ENCODE peak calls at places on chromosomes 1 and 21, in seven cellular contexts. One of them, this sample, is unnamed.

GRCh38 chr1:111571987-111572386 is 47.6 kb upstream of the RAP1A start:
- DNase-seq in activated CD4-positive, alpha-beta T cell treated with anti-CD3 and anti-CD28 coated beads for 36 hours: no peak
- DNase-seq in HT-29: no peak
- DNase-seq in AG08395: peak; percentile 82
- DNase-seq in fibroblast of the conjunctiva: peak; percentile 18
- DNase-seq in CD8-positive, alpha-beta memory T cell: no peak
- DNase-seq in NCI-H2081: no peak
- DNase-seq in this sample: peak; percentile 18

GRCh38 chr1:151514366-151514765 is 3.2 kb downstream of the CGN start:
- DNase-seq in activated CD4-positive, alpha-beta T cell treated with anti-CD3 and anti-CD28 coated beads for 36 hours: no peak
- DNase-seq in HT-29: no peak
- DNase-seq in AG08395: no peak
- DNase-seq in fibroblast of the conjunctiva: no peak
- DNase-seq in CD8-positive, alpha-beta memory T cell: no peak
- DNase-seq in NCI-H2081: no peak
- DNase-seq in this sample: no peak

GRCh38 chr1:159935305-159935704 is 10.0 kb upstream of the TAGLN2 start:
- DNase-seq in activated CD4-positive, alpha-beta T cell treated with anti-CD3 and anti-CD28 coated beads for 36 hours: no peak
- DNase-seq in HT-29: no peak
- DNase-seq in AG08395: no peak
- DNase-seq in fibroblast of the conjunctiva: no peak
- DNase-seq in CD8-positive, alpha-beta memory T cell: no peak
- DNase-seq in NCI-H2081: no peak
- DNase-seq in this sample: no peak

GRCh38 chr1:202599669-202600431 is 110.4 kb downstream of the SYT2 start:
- DNase-seq in activated CD4-positive, alpha-beta T cell treated with anti-CD3 and anti-CD28 coated beads for 36 hours: peak; percentile 73
- DNase-seq in HT-29: peak; percentile 85
- DNase-seq in AG08395: peak; percentile 89
- DNase-seq in fibroblast of the conjunctiva: peak; percentile 82
- DNase-seq in CD8-positive, alpha-beta memory T cell: no peak
- DNase-seq in NCI-H2081: peak; percentile 46
- DNase-seq in this sample: peak; percentile 78

GRCh38 chr1:208880433-208881100 is 636.4 kb upstream of the PLXNA2 start:
- DNase-seq in activated CD4-positive, alpha-beta T cell treated with anti-CD3 and anti-CD28 coated beads for 36 hours: no peak
- DNase-seq in HT-29: no peak
- DNase-seq in AG08395: no peak
- DNase-seq in fibroblast of the conjunctiva: no peak
- DNase-seq in CD8-positive, alpha-beta memory T cell: no peak
- DNase-seq in NCI-H2081: no peak
- DNase-seq in this sample: no peak

GRCh38 chr1:154742586-154742985 is 127.5 kb downstream of the KCNN3 start:
- DNase-seq in activated CD4-positive, alpha-beta T cell treated with anti-CD3 and anti-CD28 coated beads for 36 hours: no peak
- DNase-seq in HT-29: no peak
- DNase-seq in AG08395: no peak
- DNase-seq in fibroblast of the conjunctiva: no peak
- DNase-seq in CD8-positive, alpha-beta memory T cell: no peak
- DNase-seq in NCI-H2081: no peak
- DNase-seq in this sample: no peak

GRCh38 chr1:14403961-14404645 is 194.4 kb upstream of the KAZN start:
- DNase-seq in activated CD4-positive, alpha-beta T cell treated with anti-CD3 and anti-CD28 coated beads for 36 hours: no peak
- DNase-seq in HT-29: no peak
- DNase-seq in AG08395: no peak
- DNase-seq in fibroblast of the conjunctiva: no peak
- DNase-seq in CD8-positive, alpha-beta memory T cell: no peak
- DNase-seq in NCI-H2081: no peak
- DNase-seq in this sample: no peak

GRCh38 chr21:16407403-16408279 is 677.9 kb downstream of the USP25 start:
- DNase-seq in activated CD4-positive, alpha-beta T cell treated with anti-CD3 and anti-CD28 coated beads for 36 hours: no peak
- DNase-seq in HT-29: no peak
- DNase-seq in AG08395: no peak
- DNase-seq in fibroblast of the conjunctiva: no peak
- DNase-seq in CD8-positive, alpha-beta memory T cell: no peak
- DNase-seq in NCI-H2081: no peak
- DNase-seq in this sample: no peak

GRCh38 chr1:38077523-38078147 is 31.0 kb upstream of the POU3F1 start:
- DNase-seq in activated CD4-positive, alpha-beta T cell treated with anti-CD3 and anti-CD28 coated beads for 36 hours: no peak
- DNase-seq in HT-29: no peak
- DNase-seq in AG08395: peak; percentile 39
- DNase-seq in fibroblast of the conjunctiva: no peak
- DNase-seq in CD8-positive, alpha-beta memory T cell: no peak
- DNase-seq in NCI-H2081: no peak
- DNase-seq in this sample: no peak

GRCh38 chr1:156245451-156246232 is 2.2 kb downstream of the PAQR6 start:
- DNase-seq in activated CD4-positive, alpha-beta T cell treated with anti-CD3 and anti-CD28 coated beads for 36 hours: peak; percentile 64
- DNase-seq in HT-29: peak; percentile 38
- DNase-seq in AG08395: peak; percentile 21
- DNase-seq in fibroblast of the conjunctiva: no peak
- DNase-seq in CD8-positive, alpha-beta memory T cell: peak; percentile 61
- DNase-seq in NCI-H2081: peak; percentile 64
- DNase-seq in this sample: no peak

GRCh38 chr1:61539720-61540462 is 185.1 kb downstream of the TM2D1 start:
- DNase-seq in activated CD4-positive, alpha-beta T cell treated with anti-CD3 and anti-CD28 coated beads for 36 hours: no peak
- DNase-seq in HT-29: no peak
- DNase-seq in AG08395: peak; percentile 35
- DNase-seq in fibroblast of the conjunctiva: peak; percentile 32
- DNase-seq in CD8-positive, alpha-beta memory T cell: no peak
- DNase-seq in NCI-H2081: no peak
- DNase-seq in this sample: no peak

GRCh38 chr1:158112994-158113758 is 67.5 kb upstream of the CD1D start:
- DNase-seq in activated CD4-positive, alpha-beta T cell treated with anti-CD3 and anti-CD28 coated beads for 36 hours: peak; percentile 69
- DNase-seq in HT-29: peak; percentile 39
- DNase-seq in AG08395: peak; percentile 55
- DNase-seq in fibroblast of the conjunctiva: no peak
- DNase-seq in CD8-positive, alpha-beta memory T cell: no peak
- DNase-seq in NCI-H2081: no peak
- DNase-seq in this sample: no peak

GRCh38 chr1:162380061-162380846 is 1.3 kb upstream of the C1orf226 start:
- DNase-seq in activated CD4-positive, alpha-beta T cell treated with anti-CD3 and anti-CD28 coated beads for 36 hours: no peak
- DNase-seq in HT-29: no peak
- DNase-seq in AG08395: no peak
- DNase-seq in fibroblast of the conjunctiva: no peak
- DNase-seq in CD8-positive, alpha-beta memory T cell: no peak
- DNase-seq in NCI-H2081: no peak
- DNase-seq in this sample: no peak

GRCh38 chr21:43893536-43894205 is 28.6 kb downstream of the AGPAT3 start:
- DNase-seq in activated CD4-positive, alpha-beta T cell treated with anti-CD3 and anti-CD28 coated beads for 36 hours: peak; percentile 72
- DNase-seq in HT-29: no peak
- DNase-seq in AG08395: no peak
- DNase-seq in fibroblast of the conjunctiva: no peak
- DNase-seq in CD8-positive, alpha-beta memory T cell: no peak
- DNase-seq in NCI-H2081: no peak
- DNase-seq in this sample: no peak

GRCh38 chr1:119870917-119871486 is 25.3 kb downstream of the ADAM30 start:
- DNase-seq in activated CD4-positive, alpha-beta T cell treated with anti-CD3 and anti-CD28 coated beads for 36 hours: peak; percentile 81
- DNase-seq in HT-29: peak; percentile 86
- DNase-seq in AG08395: peak; percentile 89
- DNase-seq in fibroblast of the conjunctiva: peak; percentile 63
- DNase-seq in CD8-positive, alpha-beta memory T cell: peak; percentile 60
- DNase-seq in NCI-H2081: peak; percentile 53
- DNase-seq in this sample: peak; percentile 74

GRCh38 chr1:161791889-161792655 is 26.0 kb downstream of the ATF6 start:
- DNase-seq in activated CD4-positive, alpha-beta T cell treated with anti-CD3 and anti-CD28 coated beads for 36 hours: no peak
- DNase-seq in HT-29: no peak
- DNase-seq in AG08395: peak; percentile 7
- DNase-seq in fibroblast of the conjunctiva: no peak
- DNase-seq in CD8-positive, alpha-beta memory T cell: no peak
- DNase-seq in NCI-H2081: no peak
- DNase-seq in this sample: no peak

GRCh38 chr1:243667591-243667990 is 182.5 kb downstream of the AKT3 start:
- DNase-seq in activated CD4-positive, alpha-beta T cell treated with anti-CD3 and anti-CD28 coated beads for 36 hours: no peak
- DNase-seq in HT-29: no peak
- DNase-seq in AG08395: no peak
- DNase-seq in fibroblast of the conjunctiva: no peak
- DNase-seq in CD8-positive, alpha-beta memory T cell: no peak
- DNase-seq in NCI-H2081: no peak
- DNase-seq in this sample: no peak

GRCh38 chr1:98325646-98326441 is 335.7 kb upstream of the SNX7 start:
- DNase-seq in activated CD4-positive, alpha-beta T cell treated with anti-CD3 and anti-CD28 coated beads for 36 hours: no peak
- DNase-seq in HT-29: peak; percentile 34
- DNase-seq in AG08395: no peak
- DNase-seq in fibroblast of the conjunctiva: peak; percentile 82
- DNase-seq in CD8-positive, alpha-beta memory T cell: no peak
- DNase-seq in NCI-H2081: no peak
- DNase-seq in this sample: peak; percentile 91

GRCh38 chr1:23473037-23473800 is 10.8 kb downstream of the ASAP3 start:
- DNase-seq in activated CD4-positive, alpha-beta T cell treated with anti-CD3 and anti-CD28 coated beads for 36 hours: no peak
- DNase-seq in HT-29: no peak
- DNase-seq in AG08395: no peak
- DNase-seq in fibroblast of the conjunctiva: no peak
- DNase-seq in CD8-positive, alpha-beta memory T cell: no peak
- DNase-seq in NCI-H2081: no peak
- DNase-seq in this sample: peak; percentile 54

GRCh38 chr1:94924967-94925366 is 1.9 kb downstream of the CNN3 start:
- DNase-seq in activated CD4-positive, alpha-beta T cell treated with anti-CD3 and anti-CD28 coated beads for 36 hours: no peak
- DNase-seq in HT-29: no peak
- DNase-seq in AG08395: no peak
- DNase-seq in fibroblast of the conjunctiva: no peak
- DNase-seq in CD8-positive, alpha-beta memory T cell: no peak
- DNase-seq in NCI-H2081: no peak
- DNase-seq in this sample: no peak

GRCh38 chr1:227447531-227447990 is 115.8 kb upstream of the ZNF678 start:
- DNase-seq in activated CD4-positive, alpha-beta T cell treated with anti-CD3 and anti-CD28 coated beads for 36 hours: no peak
- DNase-seq in HT-29: peak; percentile 58
- DNase-seq in AG08395: peak; percentile 48
- DNase-seq in fibroblast of the conjunctiva: no peak
- DNase-seq in CD8-positive, alpha-beta memory T cell: no peak
- DNase-seq in NCI-H2081: no peak
- DNase-seq in this sample: peak; percentile 26

GRCh38 chr1:2350486-2350885 is 40.9 kb downstream of the MORN1 start:
- DNase-seq in activated CD4-positive, alpha-beta T cell treated with anti-CD3 and anti-CD28 coated beads for 36 hours: no peak
- DNase-seq in HT-29: no peak
- DNase-seq in AG08395: no peak
- DNase-seq in fibroblast of the conjunctiva: no peak
- DNase-seq in CD8-positive, alpha-beta memory T cell: peak; percentile 8
- DNase-seq in NCI-H2081: no peak
- DNase-seq in this sample: no peak

GRCh38 chr1:23854568-23854967 is 13.5 kb downstream of the FUCA1 start:
- DNase-seq in activated CD4-positive, alpha-beta T cell treated with anti-CD3 and anti-CD28 coated beads for 36 hours: peak; percentile 11
- DNase-seq in HT-29: peak; percentile 31
- DNase-seq in AG08395: no peak
- DNase-seq in fibroblast of the conjunctiva: no peak
- DNase-seq in CD8-positive, alpha-beta memory T cell: no peak
- DNase-seq in NCI-H2081: no peak
- DNase-seq in this sample: no peak

GRCh38 chr1:193156826-193157142 is 29.6 kb downstream of the B3GALT2 start:
- DNase-seq in activated CD4-positive, alpha-beta T cell treated with anti-CD3 and anti-CD28 coated beads for 36 hours: no peak
- DNase-seq in HT-29: no peak
- DNase-seq in AG08395: no peak
- DNase-seq in fibroblast of the conjunctiva: no peak
- DNase-seq in CD8-positive, alpha-beta memory T cell: no peak
- DNase-seq in NCI-H2081: no peak
- DNase-seq in this sample: no peak

GRCh38 chr1:9590201-9590600 is 1.5 kb downstream of the TMEM201 start:
- DNase-seq in activated CD4-positive, alpha-beta T cell treated with anti-CD3 and anti-CD28 coated beads for 36 hours: no peak
- DNase-seq in HT-29: no peak
- DNase-seq in AG08395: no peak
- DNase-seq in fibroblast of the conjunctiva: no peak
- DNase-seq in CD8-positive, alpha-beta memory T cell: peak; percentile 42
- DNase-seq in NCI-H2081: no peak
- DNase-seq in this sample: no peak

GRCh38 chr1:46798820-46799219 is at the start of gene CYP4B1:
- DNase-seq in activated CD4-positive, alpha-beta T cell treated with anti-CD3 and anti-CD28 coated beads for 36 hours: no peak
- DNase-seq in HT-29: no peak
- DNase-seq in AG08395: no peak
- DNase-seq in fibroblast of the conjunctiva: no peak
- DNase-seq in CD8-positive, alpha-beta memory T cell: no peak
- DNase-seq in NCI-H2081: no peak
- DNase-seq in this sample: no peak

GRCh38 chr21:26072891-26073615 is 97.5 kb downstream of the APP start:
- DNase-seq in activated CD4-positive, alpha-beta T cell treated with anti-CD3 and anti-CD28 coated beads for 36 hours: no peak
- DNase-seq in HT-29: no peak
- DNase-seq in AG08395: peak; percentile 61
- DNase-seq in fibroblast of the conjunctiva: no peak
- DNase-seq in CD8-positive, alpha-beta memory T cell: no peak
- DNase-seq in NCI-H2081: no peak
- DNase-seq in this sample: no peak